ENCODE peak calls at places on chromosomes 5 and 9, in nine cellular contexts. I is neural progenitor cell, D is fibroblast of lung, H is fibroblast of mammary gland, A is AG10803, K is AG04450, P is uterus, W is mammary epithelial cell, V is astrocyte of the spinal cord. Z is an unnamed sample.

GRCh38 chr9:92170848-92171247 is 55.6 kb upstream of the SPTLC1 start:
- DNase-seq in I (no peak), D (no peak), H (no peak), A (no peak), K (no peak), P (no peak), W (no peak), V (no peak), Z (no peak)

GRCh38 chr5:101915559-101915958 is 380.5 kb downstream of the SLCO4C1 start:
- DNase-seq in I (no peak), D (no peak), H (no peak), A (no peak), K (peak; percentile 6), P (no peak), W (no peak), V (peak; percentile 80), Z (no peak)

GRCh38 chr9:130319300-130319699 is 53.7 kb downstream of the HMCN2 start:
- DNase-seq in I (no peak), D (no peak), H (no peak), A (no peak), K (no peak), P (no peak), W (no peak), V (no peak), Z (no peak)

GRCh38 chr5:57710126-57710525 is 227.5 kb upstream of the ACTBL2 start:
- DNase-seq in I (no peak), D (no peak), H (no peak), A (peak; percentile 8), K (no peak), P (no peak), W (no peak), V (no peak), Z (no peak)

GRCh38 chr5:32710335-32710858 is 724 bp upstream of the NPR3 start:
- DNase-seq in I (peak; percentile 58), D (no peak), H (peak; percentile 21), A (no peak), K (no peak), P (peak; percentile 16), W (peak; percentile 30), V (no peak), Z (peak; percentile 32)

GRCh38 chr5:7397005-7397546 is 1.1 kb downstream of the ADCY2 start:
- DNase-seq in I (no peak), D (no peak), H (peak; percentile 14), A (no peak), K (no peak), P (no peak), W (no peak), V (peak; percentile 22), Z (no peak)

GRCh38 chr5:56757077-56757476 is 58.3 kb upstream of the MAP3K1 start:
- DNase-seq in I (no peak), D (no peak), H (no peak), A (peak; percentile 8), K (no peak), P (no peak), W (peak; percentile 62), V (no peak), Z (no peak)

GRCh38 chr5:173045481-173045880 is 10.7 kb upstream of the CREBRF start:
- DNase-seq in I (no peak), D (no peak), H (no peak), A (no peak), K (no peak), P (no peak), W (no peak), V (no peak), Z (no peak)

GRCh38 chr5:32736842-32737241 is 25.7 kb downstream of the NPR3 start:
- DNase-seq in I (no peak), D (no peak), H (no peak), A (no peak), K (no peak), P (no peak), W (no peak), V (no peak), Z (no peak)

GRCh38 chr5:79831381-79831780 is 141.7 kb downstream of the CMYA5 start:
- DNase-seq in I (no peak), D (no peak), H (no peak), A (no peak), K (no peak), P (no peak), W (no peak), V (no peak), Z (no peak)

GRCh38 chr5:20678814-20679298 is 690.9 kb upstream of the CDH18 start:
- DNase-seq in I (no peak), D (peak; percentile 96), H (peak; percentile 93), A (peak; percentile 52), K (peak; percentile 41), P (no peak), W (peak; percentile 99), V (peak; percentile 89), Z (no peak)

GRCh38 chr5:133316346-133317343 is 264.8 kb downstream of the HSPA4 start:
- DNase-seq in I (peak; percentile 70), D (no peak), H (peak; percentile 14), A (no peak), K (no peak), P (no peak), W (no peak), V (no peak), Z (no peak)

GRCh38 chr5:48192-48591 is 43.8 kb upstream of the PLEKHG4B start:
- DNase-seq in I (no peak), D (no peak), H (no peak), A (no peak), K (no peak), P (no peak), W (no peak), V (no peak), Z (no peak)

GRCh38 chr9:84966876-84967830 is 297.6 kb downstream of the NTRK2 start:
- DNase-seq in I (peak; percentile 77), D (no peak), H (no peak), A (no peak), K (no peak), P (no peak), W (no peak), V (no peak), Z (no peak)

GRCh38 chr5:68884893-68885292 is 208.9 kb upstream of the SLC30A5 start:
- DNase-seq in I (peak; percentile 30), D (no peak), H (peak; percentile 17), A (no peak), K (no peak), P (no peak), W (peak; percentile 11), V (no peak), Z (no peak)
- TF ChIP-seq CTCF in I (peak; percentile 56), D (peak; percentile 37), H (peak; percentile 48), A (peak; percentile 43), K (peak; percentile 21), P (no peak), W (peak; percentile 42), V (peak; percentile 32), Z (no peak)

DNA sequence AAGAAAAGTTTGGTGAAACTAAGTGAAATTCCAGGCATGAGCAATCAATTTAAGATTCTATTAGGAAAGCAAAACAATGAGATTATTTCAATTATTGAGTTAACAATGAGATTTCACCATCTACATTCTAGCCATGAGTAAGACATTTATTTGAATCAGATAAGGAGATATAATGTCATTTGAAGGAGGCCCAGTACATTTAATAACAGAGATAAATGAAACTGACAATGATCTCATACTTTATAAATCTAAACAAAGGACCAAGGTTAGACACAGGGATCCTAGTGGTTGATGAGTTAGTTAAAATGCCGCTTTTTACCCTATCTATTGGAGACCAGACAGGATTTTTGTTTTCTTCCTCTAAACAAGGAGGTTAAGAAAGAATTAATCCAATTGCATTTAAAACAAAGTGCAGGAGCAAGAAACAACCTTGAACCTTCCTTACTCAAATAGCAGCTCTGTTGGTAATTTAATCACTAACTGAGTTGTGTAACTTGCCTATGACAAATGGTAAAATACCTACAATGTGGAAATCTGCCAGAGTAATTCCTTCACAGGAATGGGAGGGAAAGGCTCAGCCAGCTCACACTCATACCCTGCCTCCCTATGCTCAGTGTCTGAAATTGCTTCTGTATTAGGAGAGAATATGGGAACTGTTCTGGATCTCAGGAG is 103.5 kb upstream of the NR3C1 start:
- DNase-seq in I (no peak), D (peak; percentile 84), H (peak; percentile 93), A (peak; percentile 94), K (peak; percentile 81), P (no peak), W (peak; percentile 90), V (peak; percentile 84), Z (no peak)
- TF ChIP-seq CTCF in I (no peak), D (peak; percentile 12), H (peak; percentile 28), A (no peak), K (peak; percentile 33), P (no peak), W (no peak), V (no peak), Z (no peak)

DNA sequence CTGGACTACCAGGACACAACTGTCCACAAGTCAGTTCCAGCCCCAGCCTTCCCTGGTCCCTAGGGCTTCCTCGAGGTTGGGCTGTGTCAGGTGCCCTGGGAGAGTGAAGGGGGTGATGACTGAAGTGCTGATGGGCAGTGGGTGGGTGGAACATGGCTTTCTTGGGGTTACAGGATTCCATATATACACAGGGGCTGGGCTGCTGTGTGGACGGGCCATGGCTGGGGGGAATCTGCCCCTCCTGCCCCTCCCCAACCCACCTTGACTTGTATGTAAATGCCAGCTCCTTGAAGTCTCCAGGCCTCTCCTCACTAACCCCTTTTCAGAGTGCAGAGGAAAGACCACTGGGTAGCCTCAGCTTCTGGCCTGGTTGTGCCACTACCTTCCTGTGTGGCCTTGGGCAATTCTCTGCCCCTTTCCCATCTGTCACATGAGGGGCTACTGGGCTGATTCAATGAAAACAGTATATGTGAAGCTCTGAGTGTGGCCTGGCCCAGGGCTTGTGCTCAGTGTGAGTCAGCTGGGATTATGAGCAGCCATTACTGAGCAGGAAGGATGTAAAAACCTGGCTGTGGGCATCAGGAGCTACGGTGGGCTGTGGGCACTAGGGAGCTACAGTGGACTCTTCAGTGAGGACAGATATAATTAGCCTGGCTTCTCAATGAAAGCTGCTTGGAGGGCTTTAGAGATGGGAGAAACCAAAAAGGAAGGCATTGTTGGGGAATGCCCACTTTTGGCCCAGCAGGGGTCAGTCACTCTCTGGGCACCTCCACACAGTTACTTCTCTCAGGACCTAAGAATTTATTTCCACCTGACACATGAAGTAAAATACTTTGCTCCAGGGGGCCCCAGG is 23.3 kb downstream of the PITX1 start:
- DNase-seq in I (no peak), D (no peak), H (no peak), A (no peak), K (no peak), P (no peak), W (no peak), V (no peak), Z (no peak)
- TF ChIP-seq CTCF in I (no peak), D (peak; percentile 26), H (peak; percentile 21), A (peak; percentile 35), K (peak; percentile 43), P (no peak), W (peak; percentile 29), V (no peak), Z (no peak)

GRCh38 chr9:81427870-81428269 is 261.5 kb downstream of the TLE1 start:
- DNase-seq in I (no peak), D (no peak), H (peak; percentile 1), A (no peak), K (no peak), P (no peak), W (no peak), V (no peak), Z (no peak)

GRCh38 chr9:81430727-81431126 is 258.6 kb downstream of the TLE1 start:
- DNase-seq in I (no peak), D (peak; percentile 51), H (peak; percentile 25), A (peak; percentile 6), K (no peak), P (no peak), W (no peak), V (no peak), Z (no peak)

DNA sequence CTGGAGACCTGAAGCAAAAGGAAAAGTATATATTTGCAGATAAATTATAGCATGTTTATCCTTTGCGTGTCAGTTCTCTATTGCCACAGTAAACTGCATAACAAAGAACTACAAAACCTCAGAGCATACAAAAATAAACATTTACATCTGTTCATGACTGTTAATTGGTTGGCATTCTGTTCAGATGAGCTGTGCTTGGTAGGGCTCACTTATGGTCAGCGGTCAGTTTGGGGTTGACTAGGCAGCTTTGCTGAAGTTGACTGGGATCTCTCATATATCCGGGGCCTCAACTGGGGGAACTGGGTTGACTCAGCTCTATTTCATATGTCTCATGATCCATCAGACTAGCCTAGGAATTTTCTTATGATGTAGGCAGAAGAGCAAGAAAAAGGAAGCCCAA is 257.7 kb downstream of the TLE1 start:
- DNase-seq in I (no peak), D (peak; percentile 99), H (peak; percentile 88), A (peak; percentile 90), K (peak; percentile 97), P (no peak), W (no peak), V (peak; percentile 89), Z (no peak)
- TF ChIP-seq CTCF in I (no peak), D (no peak), H (no peak), A (no peak), K (no peak), P (no peak), W (no peak), V (no peak), Z (no peak)

Z was measured in GM10248.